ENCODE peak calls at places on chromosomes 12 and 14, in seven cellular contexts. One of them, this sample, is unnamed.
A peak's percentile ranks its signal among the peaks of the same experiment; 100 is the strongest.

GRCh38 chr12:60501124-60501729 is 905.4 kb downstream of the SLC16A7 start:
- ATAC-seq in activated T-helper 17 cell treated with anti-CD3 and anti-CD28 coated beads, Interleukin-2, amount 50 U/mL, for 72 hours: no peak
- ATAC-seq in left lung: no peak
- ATAC-seq in left ventricle myocardium superior: peak; percentile 97
- ATAC-seq in CD4-positive, alpha-beta T cell: no peak
- ATAC-seq in PC-3: peak; percentile 48
- ATAC-seq in heart left ventricle: peak; percentile 91
- ATAC-seq in this sample: no peak

GRCh38 chr12:524167-524951 is 64.6 kb downstream of the B4GALNT3 start:
- ATAC-seq in left ventricle myocardium superior: no peak
- ATAC-seq in PC-3: no peak
- ATAC-seq in heart left ventricle: no peak
- ATAC-seq in CD4-positive, alpha-beta T cell: no peak
- ATAC-seq in activated T-helper 17 cell treated with anti-CD3 and anti-CD28 coated beads, Interleukin-2, amount 50 U/mL, for 72 hours: no peak
- ATAC-seq in left lung: no peak
- ATAC-seq in this sample: no peak

GRCh38 chr12:69278814-69279782 is 39.7 kb downstream of the CPSF6 start:
- ATAC-seq in activated T-helper 17 cell treated with anti-CD3 and anti-CD28 coated beads, Interleukin-2, amount 50 U/mL, for 72 hours: no peak
- ATAC-seq in CD4-positive, alpha-beta T cell: no peak
- ATAC-seq in left ventricle myocardium superior: no peak
- ATAC-seq in left lung: no peak
- ATAC-seq in PC-3: no peak
- ATAC-seq in heart left ventricle: no peak
- ATAC-seq in this sample: no peak

GRCh38 chr12:132222096-132222807 is 78.0 kb downstream of the NOC4L start:
- ATAC-seq in activated T-helper 17 cell treated with anti-CD3 and anti-CD28 coated beads, Interleukin-2, amount 50 U/mL, for 72 hours: peak; percentile 37
- ATAC-seq in heart left ventricle: no peak
- ATAC-seq in CD4-positive, alpha-beta T cell: peak; percentile 81
- ATAC-seq in left lung: peak; percentile 50
- ATAC-seq in PC-3: peak; percentile 34
- ATAC-seq in left ventricle myocardium superior: no peak
- ATAC-seq in this sample: peak; percentile 55

GRCh38 chr12:93979189-93979588 is 169.2 kb upstream of the PLXNC1 start:
- ATAC-seq in activated T-helper 17 cell treated with anti-CD3 and anti-CD28 coated beads, Interleukin-2, amount 50 U/mL, for 72 hours: no peak
- ATAC-seq in left ventricle myocardium superior: peak; percentile 16
- ATAC-seq in CD4-positive, alpha-beta T cell: no peak
- ATAC-seq in left lung: peak; percentile 62
- ATAC-seq in PC-3: peak; percentile 42
- ATAC-seq in heart left ventricle: no peak
- ATAC-seq in this sample: no peak

GRCh38 chr14:35287481-35288013 is 4.6 kb upstream of the PSMA6 start:
- ATAC-seq in activated T-helper 17 cell treated with anti-CD3 and anti-CD28 coated beads, Interleukin-2, amount 50 U/mL, for 72 hours: peak; percentile 54
- ATAC-seq in PC-3: no peak
- ATAC-seq in left ventricle myocardium superior: no peak
- ATAC-seq in heart left ventricle: no peak
- ATAC-seq in CD4-positive, alpha-beta T cell: no peak
- ATAC-seq in left lung: no peak
- ATAC-seq in this sample: peak; percentile 62

GRCh38 chr12:67469666-67470065 is 178.9 kb upstream of the DYRK2 start:
- ATAC-seq in PC-3: no peak
- ATAC-seq in CD4-positive, alpha-beta T cell: peak; percentile 58
- ATAC-seq in heart left ventricle: peak; percentile 41
- ATAC-seq in activated T-helper 17 cell treated with anti-CD3 and anti-CD28 coated beads, Interleukin-2, amount 50 U/mL, for 72 hours: no peak
- ATAC-seq in left lung: no peak
- ATAC-seq in left ventricle myocardium superior: peak; percentile 33
- ATAC-seq in this sample: no peak

GRCh38 chr14:55546212-55546874 is 33.7 kb upstream of the KTN1 start:
- ATAC-seq in left lung: no peak
- ATAC-seq in left ventricle myocardium superior: no peak
- ATAC-seq in heart left ventricle: no peak
- ATAC-seq in activated T-helper 17 cell treated with anti-CD3 and anti-CD28 coated beads, Interleukin-2, amount 50 U/mL, for 72 hours: no peak
- ATAC-seq in CD4-positive, alpha-beta T cell: no peak
- ATAC-seq in PC-3: no peak
- ATAC-seq in this sample: peak; percentile 67

GRCh38 chr12:96335270-96335669 is 65.0 kb downstream of the CDK17 start:
- ATAC-seq in heart left ventricle: no peak
- ATAC-seq in left ventricle myocardium superior: no peak
- ATAC-seq in left lung: no peak
- ATAC-seq in PC-3: peak; percentile 32
- ATAC-seq in CD4-positive, alpha-beta T cell: peak; percentile 59
- ATAC-seq in activated T-helper 17 cell treated with anti-CD3 and anti-CD28 coated beads, Interleukin-2, amount 50 U/mL, for 72 hours: peak; percentile 91
- ATAC-seq in this sample: peak; percentile 82

GRCh38 chr14:50658203-50658602 is 9.9 kb downstream of the SAV1 start:
- ATAC-seq in left lung: peak; percentile 70
- ATAC-seq in activated T-helper 17 cell treated with anti-CD3 and anti-CD28 coated beads, Interleukin-2, amount 50 U/mL, for 72 hours: no peak
- ATAC-seq in PC-3: peak; percentile 37
- ATAC-seq in CD4-positive, alpha-beta T cell: no peak
- ATAC-seq in left ventricle myocardium superior: peak; percentile 67
- ATAC-seq in heart left ventricle: peak; percentile 61
- ATAC-seq in this sample: no peak

GRCh38 chr14:59463773-59464650 is 1.2 kb downstream of the GPR135 start:
- ATAC-seq in heart left ventricle: peak; percentile 62
- ATAC-seq in PC-3: no peak
- ATAC-seq in CD4-positive, alpha-beta T cell: peak; percentile 16
- ATAC-seq in left lung: peak; percentile 51
- ATAC-seq in left ventricle myocardium superior: peak; percentile 67
- ATAC-seq in activated T-helper 17 cell treated with anti-CD3 and anti-CD28 coated beads, Interleukin-2, amount 50 U/mL, for 72 hours: peak; percentile 68
- ATAC-seq in this sample: peak; percentile 64

GRCh38 chr12:47394070-47394469 is 311.8 kb downstream of the RPAP3 start:
- ATAC-seq in activated T-helper 17 cell treated with anti-CD3 and anti-CD28 coated beads, Interleukin-2, amount 50 U/mL, for 72 hours: peak; percentile 59
- ATAC-seq in PC-3: no peak
- ATAC-seq in left lung: peak; percentile 10
- ATAC-seq in left ventricle myocardium superior: no peak
- ATAC-seq in heart left ventricle: no peak
- ATAC-seq in CD4-positive, alpha-beta T cell: no peak
- ATAC-seq in this sample: no peak

GRCh38 chr12:52233462-52234141 is 559 bp downstream of the KRT7 start:
- ATAC-seq in activated T-helper 17 cell treated with anti-CD3 and anti-CD28 coated beads, Interleukin-2, amount 50 U/mL, for 72 hours: no peak
- ATAC-seq in CD4-positive, alpha-beta T cell: no peak
- ATAC-seq in PC-3: no peak
- ATAC-seq in left ventricle myocardium superior: no peak
- ATAC-seq in left lung: no peak
- ATAC-seq in heart left ventricle: no peak
- ATAC-seq in this sample: no peak

GRCh38 chr12:129440278-129440677 is 463.5 kb downstream of the TMEM132D start:
- ATAC-seq in PC-3: no peak
- ATAC-seq in left lung: no peak
- ATAC-seq in left ventricle myocardium superior: no peak
- ATAC-seq in heart left ventricle: no peak
- ATAC-seq in activated T-helper 17 cell treated with anti-CD3 and anti-CD28 coated beads, Interleukin-2, amount 50 U/mL, for 72 hours: no peak
- ATAC-seq in CD4-positive, alpha-beta T cell: no peak
- ATAC-seq in this sample: no peak

GRCh38 chr12:96489392-96490056 is at the start of gene CFAP54:
- ATAC-seq in heart left ventricle: peak; percentile 99
- ATAC-seq in activated T-helper 17 cell treated with anti-CD3 and anti-CD28 coated beads, Interleukin-2, amount 50 U/mL, for 72 hours: peak; percentile 82
- ATAC-seq in CD4-positive, alpha-beta T cell: peak; percentile 85
- ATAC-seq in left lung: peak; percentile 100
- ATAC-seq in PC-3: peak; percentile 79
- ATAC-seq in left ventricle myocardium superior: peak; percentile 99
- ATAC-seq in this sample: peak; percentile 94

GRCh38 chr12:82524636-82525035 is 162.1 kb upstream of the TMTC2 start:
- ATAC-seq in left ventricle myocardium superior: no peak
- ATAC-seq in left lung: no peak
- ATAC-seq in heart left ventricle: no peak
- ATAC-seq in activated T-helper 17 cell treated with anti-CD3 and anti-CD28 coated beads, Interleukin-2, amount 50 U/mL, for 72 hours: no peak
- ATAC-seq in PC-3: no peak
- ATAC-seq in CD4-positive, alpha-beta T cell: no peak
- ATAC-seq in this sample: no peak

GRCh38 chr14:52188381-52188780 is 79.1 kb upstream of the PTGDR start:
- ATAC-seq in left ventricle myocardium superior: no peak
- ATAC-seq in heart left ventricle: no peak
- ATAC-seq in activated T-helper 17 cell treated with anti-CD3 and anti-CD28 coated beads, Interleukin-2, amount 50 U/mL, for 72 hours: no peak
- ATAC-seq in CD4-positive, alpha-beta T cell: no peak
- ATAC-seq in PC-3: no peak
- ATAC-seq in left lung: no peak
- ATAC-seq in this sample: no peak

GRCh38 chr12:124744659-124745467 is 118.8 kb downstream of the SCARB1 start:
- ATAC-seq in heart left ventricle: no peak
- ATAC-seq in activated T-helper 17 cell treated with anti-CD3 and anti-CD28 coated beads, Interleukin-2, amount 50 U/mL, for 72 hours: peak; percentile 45
- ATAC-seq in left lung: no peak
- ATAC-seq in PC-3: no peak
- ATAC-seq in left ventricle myocardium superior: no peak
- ATAC-seq in CD4-positive, alpha-beta T cell: no peak
- ATAC-seq in this sample: no peak

GRCh38 chr12:120332041-120332440 is 4.5 kb upstream of the PLA2G1B start:
- ATAC-seq in CD4-positive, alpha-beta T cell: no peak
- ATAC-seq in activated T-helper 17 cell treated with anti-CD3 and anti-CD28 coated beads, Interleukin-2, amount 50 U/mL, for 72 hours: no peak
- ATAC-seq in left ventricle myocardium superior: no peak
- ATAC-seq in left lung: no peak
- ATAC-seq in PC-3: no peak
- ATAC-seq in heart left ventricle: no peak
- ATAC-seq in this sample: no peak

GRCh38 chr12:6145584-6145983 is 21.1 kb upstream of the VWF start:
- ATAC-seq in left ventricle myocardium superior: no peak
- ATAC-seq in activated T-helper 17 cell treated with anti-CD3 and anti-CD28 coated beads, Interleukin-2, amount 50 U/mL, for 72 hours: no peak
- ATAC-seq in heart left ventricle: no peak
- ATAC-seq in left lung: no peak
- ATAC-seq in CD4-positive, alpha-beta T cell: no peak
- ATAC-seq in PC-3: no peak
- ATAC-seq in this sample: no peak

GRCh38 chr12:1907652-1908611 is 10.5 kb downstream of the CACNA2D4 start:
- ATAC-seq in PC-3: no peak
- ATAC-seq in activated T-helper 17 cell treated with anti-CD3 and anti-CD28 coated beads, Interleukin-2, amount 50 U/mL, for 72 hours: no peak
- ATAC-seq in left ventricle myocardium superior: peak; percentile 47
- ATAC-seq in CD4-positive, alpha-beta T cell: no peak
- ATAC-seq in heart left ventricle: peak; percentile 44
- ATAC-seq in left lung: peak; percentile 51
- ATAC-seq in this sample: peak; percentile 16

GRCh38 chr14:100416921-100417451 is 93.8 kb downstream of the SLC25A47 start:
- ATAC-seq in heart left ventricle: peak; percentile 38
- ATAC-seq in CD4-positive, alpha-beta T cell: no peak
- ATAC-seq in left ventricle myocardium superior: no peak
- ATAC-seq in left lung: peak; percentile 37
- ATAC-seq in activated T-helper 17 cell treated with anti-CD3 and anti-CD28 coated beads, Interleukin-2, amount 50 U/mL, for 72 hours: no peak
- ATAC-seq in PC-3: peak; percentile 71
- ATAC-seq in this sample: no peak

GRCh38 chr14:32941668-32942065 is 3.0 kb downstream of the NPAS3 start:
- ATAC-seq in activated T-helper 17 cell treated with anti-CD3 and anti-CD28 coated beads, Interleukin-2, amount 50 U/mL, for 72 hours: no peak
- ATAC-seq in heart left ventricle: no peak
- ATAC-seq in CD4-positive, alpha-beta T cell: no peak
- ATAC-seq in PC-3: no peak
- ATAC-seq in left lung: no peak
- ATAC-seq in left ventricle myocardium superior: no peak
- ATAC-seq in this sample: no peak

GRCh38 chr12:3363608-3364007 is 127.4 kb upstream of the PRMT8 start:
- ATAC-seq in left lung: no peak
- ATAC-seq in left ventricle myocardium superior: peak; percentile 44
- ATAC-seq in CD4-positive, alpha-beta T cell: no peak
- ATAC-seq in PC-3: no peak
- ATAC-seq in heart left ventricle: peak; percentile 22
- ATAC-seq in activated T-helper 17 cell treated with anti-CD3 and anti-CD28 coated beads, Interleukin-2, amount 50 U/mL, for 72 hours: no peak
- ATAC-seq in this sample: peak; percentile 62

GRCh38 chr12:114967187-114967586 is 283.2 kb upstream of the TBX3 start:
- ATAC-seq in left lung: no peak
- ATAC-seq in activated T-helper 17 cell treated with anti-CD3 and anti-CD28 coated beads, Interleukin-2, amount 50 U/mL, for 72 hours: no peak
- ATAC-seq in heart left ventricle: no peak
- ATAC-seq in CD4-positive, alpha-beta T cell: no peak
- ATAC-seq in PC-3: no peak
- ATAC-seq in left ventricle myocardium superior: no peak
- ATAC-seq in this sample: no peak

GRCh38 chr12:92118826-92119536 is 26.7 kb downstream of the BTG1 start:
- ATAC-seq in left ventricle myocardium superior: no peak
- ATAC-seq in CD4-positive, alpha-beta T cell: no peak
- ATAC-seq in heart left ventricle: no peak
- ATAC-seq in left lung: no peak
- ATAC-seq in activated T-helper 17 cell treated with anti-CD3 and anti-CD28 coated beads, Interleukin-2, amount 50 U/mL, for 72 hours: peak; percentile 28
- ATAC-seq in PC-3: no peak
- ATAC-seq in this sample: no peak

GRCh38 chr14:56874375-56874774 is 64.1 kb upstream of the OTX2 start:
- ATAC-seq in heart left ventricle: no peak
- ATAC-seq in CD4-positive, alpha-beta T cell: no peak
- ATAC-seq in PC-3: peak; percentile 86
- ATAC-seq in left ventricle myocardium superior: no peak
- ATAC-seq in activated T-helper 17 cell treated with anti-CD3 and anti-CD28 coated beads, Interleukin-2, amount 50 U/mL, for 72 hours: no peak
- ATAC-seq in left lung: peak; percentile 64
- ATAC-seq in this sample: no peak

GRCh38 chr12:54032220-54032619 is 630 bp upstream of the HOXC5 start:
- ATAC-seq in activated T-helper 17 cell treated with anti-CD3 and anti-CD28 coated beads, Interleukin-2, amount 50 U/mL, for 72 hours: no peak
- ATAC-seq in left ventricle myocardium superior: no peak
- ATAC-seq in left lung: no peak
- ATAC-seq in heart left ventricle: no peak
- ATAC-seq in CD4-positive, alpha-beta T cell: no peak
- ATAC-seq in PC-3: no peak
- ATAC-seq in this sample: no peak

GRCh38 chr14:105294142-105294597 is 6.6 kb downstream of the BRF1 start:
- ATAC-seq in heart left ventricle: peak; percentile 98
- ATAC-seq in activated T-helper 17 cell treated with anti-CD3 and anti-CD28 coated beads, Interleukin-2, amount 50 U/mL, for 72 hours: peak; percentile 88
- ATAC-seq in left lung: peak; percentile 83
- ATAC-seq in left ventricle myocardium superior: peak; percentile 98
- ATAC-seq in PC-3: no peak
- ATAC-seq in CD4-positive, alpha-beta T cell: peak; percentile 96
- ATAC-seq in this sample: peak; percentile 81